ENCODE peak calls at places on chromosome 1, in eight cellular contexts. One of them, this sample, is unnamed.

GRCh38 chr1:198253668-198254067 is 96.9 kb downstream of the NEK7 start:
- DNase-seq in CD8-positive, alpha-beta memory T cell: no peak
- DNase-seq in cardiac muscle cell: peak; percentile 45
- DNase-seq in neuronal stem cell: no peak
- DNase-seq in K562: no peak
- DNase-seq in A549: no peak
- DNase-seq in psoas muscle: no peak
- DNase-seq in right lobe of liver: no peak
- DNase-seq in this sample: no peak

GRCh38 chr1:201436461-201436860 is 14.9 kb upstream of the TNNI1 start:
- DNase-seq in right lobe of liver: no peak
- DNase-seq in K562: peak; percentile 49
- DNase-seq in psoas muscle: no peak
- DNase-seq in CD8-positive, alpha-beta memory T cell: no peak
- DNase-seq in A549: peak; percentile 68
- DNase-seq in neuronal stem cell: no peak
- DNase-seq in cardiac muscle cell: no peak
- DNase-seq in this sample: no peak

GRCh38 chr1:181141431-181141910 is 53.0 kb downstream of the IER5 start:
- DNase-seq in neuronal stem cell: no peak
- DNase-seq in cardiac muscle cell: peak; percentile 58
- DNase-seq in K562: peak; percentile 81
- DNase-seq in CD8-positive, alpha-beta memory T cell: no peak
- DNase-seq in right lobe of liver: no peak
- DNase-seq in A549: peak; percentile 85
- DNase-seq in psoas muscle: no peak
- DNase-seq in this sample: no peak

GRCh38 chr1:248590055-248590454 is 7.4 kb downstream of the OR2T10 start:
- DNase-seq in cardiac muscle cell: no peak
- DNase-seq in A549: no peak
- DNase-seq in CD8-positive, alpha-beta memory T cell: no peak
- DNase-seq in psoas muscle: no peak
- DNase-seq in neuronal stem cell: no peak
- DNase-seq in K562: no peak
- DNase-seq in right lobe of liver: no peak
- DNase-seq in this sample: no peak

GRCh38 chr1:116708255-116708900 is 40.8 kb upstream of the IGSF3 start:
- DNase-seq in A549: no peak
- DNase-seq in right lobe of liver: no peak
- DNase-seq in psoas muscle: no peak
- DNase-seq in K562: no peak
- DNase-seq in CD8-positive, alpha-beta memory T cell: no peak
- DNase-seq in neuronal stem cell: no peak
- DNase-seq in cardiac muscle cell: no peak
- DNase-seq in this sample: no peak

GRCh38 chr1:154969741-154970452 is 650 bp downstream of the SHC1 start:
- DNase-seq in cardiac muscle cell: no peak
- DNase-seq in K562: no peak
- DNase-seq in psoas muscle: peak; percentile 46
- DNase-seq in right lobe of liver: peak; percentile 58
- DNase-seq in A549: no peak
- DNase-seq in neuronal stem cell: no peak
- DNase-seq in CD8-positive, alpha-beta memory T cell: no peak
- DNase-seq in this sample: peak; percentile 32

GRCh38 chr1:107220036-107220435 is 79.2 kb downstream of the NTNG1 start:
- DNase-seq in K562: no peak
- DNase-seq in right lobe of liver: no peak
- DNase-seq in neuronal stem cell: no peak
- DNase-seq in cardiac muscle cell: no peak
- DNase-seq in A549: no peak
- DNase-seq in CD8-positive, alpha-beta memory T cell: no peak
- DNase-seq in psoas muscle: no peak
- DNase-seq in this sample: no peak

GRCh38 chr1:209208648-209209047 is 374.9 kb upstream of the CAMK1G start:
- DNase-seq in cardiac muscle cell: no peak
- DNase-seq in K562: no peak
- DNase-seq in right lobe of liver: no peak
- DNase-seq in neuronal stem cell: no peak
- DNase-seq in CD8-positive, alpha-beta memory T cell: no peak
- DNase-seq in A549: no peak
- DNase-seq in psoas muscle: no peak
- DNase-seq in this sample: no peak

GRCh38 chr1:160767417-160768294 is 28.3 kb upstream of the LY9 start:
- DNase-seq in K562: no peak
- DNase-seq in psoas muscle: no peak
- DNase-seq in CD8-positive, alpha-beta memory T cell: no peak
- DNase-seq in right lobe of liver: no peak
- DNase-seq in neuronal stem cell: no peak
- DNase-seq in A549: no peak
- DNase-seq in cardiac muscle cell: no peak
- DNase-seq in this sample: no peak

GRCh38 chr1:10761503-10762152 is 34.8 kb downstream of the CASZ1 start:
- DNase-seq in CD8-positive, alpha-beta memory T cell: no peak
- DNase-seq in neuronal stem cell: no peak
- DNase-seq in A549: no peak
- DNase-seq in K562: no peak
- DNase-seq in cardiac muscle cell: no peak
- DNase-seq in right lobe of liver: no peak
- DNase-seq in psoas muscle: no peak
- DNase-seq in this sample: no peak

GRCh38 chr1:10762875-10763274 is 33.6 kb downstream of the CASZ1 start:
- DNase-seq in cardiac muscle cell: no peak
- DNase-seq in CD8-positive, alpha-beta memory T cell: no peak
- DNase-seq in psoas muscle: no peak
- DNase-seq in K562: no peak
- DNase-seq in right lobe of liver: no peak
- DNase-seq in neuronal stem cell: no peak
- DNase-seq in A549: no peak
- DNase-seq in this sample: no peak

GRCh38 chr1:10762153-10762523 is 34.3 kb downstream of the CASZ1 start:
- DNase-seq in right lobe of liver: no peak
- DNase-seq in CD8-positive, alpha-beta memory T cell: no peak
- DNase-seq in A549: no peak
- DNase-seq in psoas muscle: no peak
- DNase-seq in neuronal stem cell: no peak
- DNase-seq in cardiac muscle cell: no peak
- DNase-seq in K562: no peak
- DNase-seq in this sample: no peak

GRCh38 chr1:10759413-10760200 is 36.8 kb downstream of the CASZ1 start:
- DNase-seq in K562: no peak
- DNase-seq in cardiac muscle cell: no peak
- DNase-seq in A549: no peak
- DNase-seq in neuronal stem cell: no peak
- DNase-seq in psoas muscle: no peak
- DNase-seq in CD8-positive, alpha-beta memory T cell: no peak
- DNase-seq in right lobe of liver: peak; percentile 66
- DNase-seq in this sample: no peak

GRCh38 chr1:10760566-10761502 is 35.6 kb downstream of the CASZ1 start:
- DNase-seq in right lobe of liver: no peak
- DNase-seq in CD8-positive, alpha-beta memory T cell: no peak
- DNase-seq in A549: no peak
- DNase-seq in neuronal stem cell: no peak
- DNase-seq in K562: no peak
- DNase-seq in psoas muscle: no peak
- DNase-seq in cardiac muscle cell: no peak
- DNase-seq in this sample: no peak
- H3K4me1 ChIP-seq in right lobe of liver: no peaks in the 10 kb centered on the region
- H3K4me1 ChIP-seq in CD8-positive, alpha-beta memory T cell: peaks cover 5% of the 10 kb centered on the region
- H3K4me1 ChIP-seq in A549: no peaks in the 10 kb centered on the region
- H3K4me1 ChIP-seq in neuronal stem cell: peaks cover 16% of the 10 kb centered on the region
- H3K4me1 ChIP-seq in K562: no peaks in the 10 kb centered on the region
- H3K4me1 ChIP-seq in psoas muscle: peaks cover 75% of the 10 kb centered on the region
- H3K4me1 ChIP-seq in cardiac muscle cell: no peaks in the 10 kb centered on the region
- H3K4me1 ChIP-seq in this sample: peaks cover 39% of the 10 kb centered on the region

GRCh38 chr1:27517907-27518718 is 28.1 kb upstream of the WASF2 start:
- DNase-seq in right lobe of liver: no peak
- DNase-seq in cardiac muscle cell: no peak
- DNase-seq in K562: peak; percentile 70
- DNase-seq in psoas muscle: no peak
- DNase-seq in CD8-positive, alpha-beta memory T cell: no peak
- DNase-seq in neuronal stem cell: no peak
- DNase-seq in A549: no peak
- DNase-seq in this sample: no peak
- H3K27ac ChIP-seq in right lobe of liver: no peak overlapping the region
- H3K27ac ChIP-seq in cardiac muscle cell: peak overlapping the region; percentile 94
- H3K27ac ChIP-seq in K562: peak overlapping the region; percentile 63
- H3K27ac ChIP-seq in psoas muscle: peak overlapping the region; percentile 81
- H3K27ac ChIP-seq in CD8-positive, alpha-beta memory T cell: no peak overlapping the region
- H3K27ac ChIP-seq in neuronal stem cell: no peak overlapping the region
- H3K27ac ChIP-seq in A549: no peak overlapping the region
- H3K27ac ChIP-seq in this sample: peak overlapping the region; percentile 87

DNA sequence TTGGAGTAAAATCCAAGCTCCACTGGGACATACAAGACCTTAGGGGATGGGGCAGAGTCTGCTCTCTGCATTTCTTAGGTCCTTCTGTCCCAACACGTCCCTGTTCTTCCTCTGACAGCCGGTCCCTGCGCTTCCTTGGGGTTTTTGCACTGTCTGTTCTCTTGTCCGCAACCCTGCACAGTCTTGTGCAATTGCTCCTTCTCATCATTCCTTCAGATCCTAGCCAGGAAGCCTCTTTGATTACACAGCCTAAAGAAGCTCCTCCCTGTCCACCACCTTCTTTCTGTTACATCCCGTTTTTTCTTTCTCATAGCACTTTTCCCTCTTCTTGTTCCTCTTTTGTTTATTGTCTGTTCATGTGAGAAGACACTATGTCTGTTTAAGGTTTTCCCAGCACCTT is 19.9 kb downstream of the ACOT11 start:
- DNase-seq in K562: no peak
- DNase-seq in neuronal stem cell: no peak
- DNase-seq in psoas muscle: no peak
- DNase-seq in cardiac muscle cell: peak; percentile 73
- DNase-seq in A549: no peak
- DNase-seq in CD8-positive, alpha-beta memory T cell: no peak
- DNase-seq in right lobe of liver: no peak
- DNase-seq in this sample: no peak
- H3K4me1 ChIP-seq in K562: peaks cover 17% of the 10 kb centered on the region
- H3K4me1 ChIP-seq in neuronal stem cell: peaks cover 14% of the 10 kb centered on the region
- H3K4me1 ChIP-seq in psoas muscle: peaks cover 67% of the 10 kb centered on the region
- H3K4me1 ChIP-seq in cardiac muscle cell: peaks cover 13% of the 10 kb centered on the region
- H3K4me1 ChIP-seq in A549: no peaks in the 10 kb centered on the region
- H3K4me1 ChIP-seq in CD8-positive, alpha-beta memory T cell: no peaks in the 10 kb centered on the region
- H3K4me1 ChIP-seq in right lobe of liver: no peaks in the 10 kb centered on the region
- H3K4me1 ChIP-seq in this sample: peaks cover 45% of the 10 kb centered on the region

DNA sequence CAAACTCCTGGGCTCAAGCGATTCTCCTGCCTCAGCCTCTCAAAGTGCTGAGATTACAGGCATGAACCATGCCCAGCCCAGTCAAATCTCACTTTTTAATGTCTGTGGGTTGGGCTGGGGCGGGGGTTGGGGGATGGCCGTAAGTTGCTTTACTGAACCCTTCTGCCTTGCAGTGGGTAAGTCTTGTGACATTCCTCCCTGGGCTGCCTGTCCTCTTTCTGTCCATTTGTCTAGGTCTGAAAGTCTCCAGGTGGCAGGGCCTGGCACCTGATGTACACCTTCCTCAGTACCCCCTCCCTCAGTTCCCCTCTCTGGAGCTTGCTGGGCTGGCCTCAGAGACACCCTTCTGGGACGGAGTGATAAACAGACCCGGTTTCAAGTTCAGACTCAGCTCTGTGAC is 13.3 kb downstream of the ZNF362 start:
- DNase-seq in psoas muscle: no peak
- DNase-seq in neuronal stem cell: no peak
- DNase-seq in cardiac muscle cell: no peak
- DNase-seq in CD8-positive, alpha-beta memory T cell: no peak
- DNase-seq in A549: no peak
- DNase-seq in right lobe of liver: no peak
- DNase-seq in K562: no peak
- DNase-seq in this sample: no peak
- H3K27ac ChIP-seq in psoas muscle: no peak overlapping the region
- H3K27ac ChIP-seq in neuronal stem cell: no peak overlapping the region
- H3K27ac ChIP-seq in cardiac muscle cell: no peak overlapping the region
- H3K27ac ChIP-seq in CD8-positive, alpha-beta memory T cell: no peak overlapping the region
- H3K27ac ChIP-seq in A549: no peak overlapping the region
- H3K27ac ChIP-seq in right lobe of liver: no peak overlapping the region
- H3K27ac ChIP-seq in K562: no peak overlapping the region
- H3K27ac ChIP-seq in this sample: no peak overlapping the region

DNA sequence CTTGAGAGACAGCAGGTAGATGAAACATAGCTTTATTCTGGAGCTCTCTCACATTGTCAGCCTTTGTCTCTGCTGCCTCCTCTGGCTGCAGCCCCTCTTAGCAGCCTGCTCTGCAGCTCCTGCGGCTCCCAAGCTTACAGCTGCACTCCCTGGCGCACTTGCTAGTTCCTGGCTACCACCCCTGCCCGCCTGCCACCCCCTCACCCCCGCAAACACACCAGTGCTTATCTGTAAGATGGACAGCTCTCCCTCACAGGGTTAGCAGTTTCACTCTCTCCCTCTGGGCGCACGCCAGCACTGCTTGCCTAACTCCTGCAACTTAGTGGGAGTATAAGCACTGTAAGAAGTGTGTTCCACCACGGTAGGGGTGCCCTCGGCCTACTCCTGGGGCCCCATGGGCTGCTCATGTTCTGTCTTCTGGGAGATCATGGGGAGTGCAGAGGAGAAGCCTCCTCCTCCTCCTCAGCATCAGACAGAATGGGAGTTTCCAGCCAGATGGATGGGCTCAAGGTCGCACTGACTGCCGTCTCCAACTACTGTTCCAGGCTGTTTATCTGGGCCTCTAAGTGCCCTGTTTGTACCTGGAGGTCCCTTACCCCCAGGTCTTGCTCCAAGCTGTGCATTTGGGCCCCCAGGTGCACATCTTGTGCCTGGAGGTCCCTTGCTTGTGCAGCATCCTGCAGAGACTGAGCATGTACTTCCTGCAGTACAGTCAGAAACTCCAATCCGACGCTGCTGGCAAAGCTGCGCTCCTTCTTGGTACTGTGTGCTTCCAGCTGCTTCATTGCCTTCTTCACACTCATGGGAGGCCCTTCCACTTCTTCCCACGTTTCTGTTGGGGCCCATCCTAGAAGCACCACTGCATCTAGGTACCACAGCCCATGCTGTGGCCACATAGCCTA is 1388.1 kb downstream of the AMY1C start:
- DNase-seq in psoas muscle: no peak
- DNase-seq in CD8-positive, alpha-beta memory T cell: no peak
- DNase-seq in neuronal stem cell: peak; percentile 29
- DNase-seq in A549: peak; percentile 16
- DNase-seq in right lobe of liver: no peak
- DNase-seq in cardiac muscle cell: no peak
- DNase-seq in K562: no peak
- DNase-seq in this sample: peak; percentile 11
- H3K4me1 ChIP-seq in psoas muscle: no peaks in the 10 kb centered on the region
- H3K4me1 ChIP-seq in CD8-positive, alpha-beta memory T cell: no peaks in the 10 kb centered on the region
- H3K4me1 ChIP-seq in neuronal stem cell: no peaks in the 10 kb centered on the region
- H3K4me1 ChIP-seq in A549: no peaks in the 10 kb centered on the region
- H3K4me1 ChIP-seq in right lobe of liver: no peaks in the 10 kb centered on the region
- H3K4me1 ChIP-seq in cardiac muscle cell: no peaks in the 10 kb centered on the region
- H3K4me1 ChIP-seq in K562: no peaks in the 10 kb centered on the region
- H3K4me1 ChIP-seq in this sample: no peaks in the 10 kb centered on the region

GRCh38 chr1:94580367-94581115 is 39.0 kb upstream of the F3 start:
- DNase-seq in A549: peak; percentile 9
- DNase-seq in CD8-positive, alpha-beta memory T cell: no peak
- DNase-seq in right lobe of liver: no peak
- DNase-seq in neuronal stem cell: no peak
- DNase-seq in K562: no peak
- DNase-seq in cardiac muscle cell: peak; percentile 32
- DNase-seq in psoas muscle: no peak
- DNase-seq in this sample: no peak

GRCh38 chr1:94582578-94582977 is 41.0 kb upstream of the F3 start:
- DNase-seq in CD8-positive, alpha-beta memory T cell: no peak
- DNase-seq in neuronal stem cell: no peak
- DNase-seq in psoas muscle: no peak
- DNase-seq in K562: no peak
- DNase-seq in right lobe of liver: no peak
- DNase-seq in cardiac muscle cell: no peak
- DNase-seq in A549: no peak
- DNase-seq in this sample: no peak

GRCh38 chr1:94578856-94579255 is 37.3 kb upstream of the F3 start:
- DNase-seq in right lobe of liver: no peak
- DNase-seq in cardiac muscle cell: peak; percentile 36
- DNase-seq in A549: no peak
- DNase-seq in psoas muscle: no peak
- DNase-seq in K562: no peak
- DNase-seq in neuronal stem cell: no peak
- DNase-seq in CD8-positive, alpha-beta memory T cell: no peak
- DNase-seq in this sample: no peak

GRCh38 chr1:94579876-94580294 is 38.3 kb upstream of the F3 start:
- DNase-seq in cardiac muscle cell: peak; percentile 87
- DNase-seq in CD8-positive, alpha-beta memory T cell: no peak
- DNase-seq in right lobe of liver: no peak
- DNase-seq in neuronal stem cell: no peak
- DNase-seq in psoas muscle: peak; percentile 17
- DNase-seq in A549: peak; percentile 83
- DNase-seq in K562: peak; percentile 22
- DNase-seq in this sample: no peak
- H3K27ac ChIP-seq in cardiac muscle cell: no peak overlapping the region
- H3K27ac ChIP-seq in CD8-positive, alpha-beta memory T cell: no peak overlapping the region
- H3K27ac ChIP-seq in right lobe of liver: no peak overlapping the region
- H3K27ac ChIP-seq in neuronal stem cell: no peak overlapping the region
- H3K27ac ChIP-seq in psoas muscle: no peak overlapping the region
- H3K27ac ChIP-seq in A549: peak overlapping the region; percentile 85
- H3K27ac ChIP-seq in K562: no peak overlapping the region
- H3K27ac ChIP-seq in this sample: no peak overlapping the region

This sample was measured in heart right ventricle.